ENCODE peak calls at places on chromosome 16, in seven cellular contexts. F is glutamatergic neuron; Y is activated CD4-positive, alpha-beta T cell treated with anti-CD3 and anti-CD28 coated beads, Interleukin-2, amount 50 U/mL, for 48 hours; I is A172; V is stimulated activated CD8-positive, alpha-beta memory T cell treated with anti-CD3 and anti-CD28 coated beads, Interleukin-12 subunit alpha, Interleukin-12 subunit beta, amount 100 ng/mL, for 1 hour; W is stimulated activated CD4-positive, alpha-beta T cell treated with anti-CD3 and anti-CD28 coated beads, TNF-alpha, amount 100 ng/mL, for 1 hour; L is MCF 10A. X is an unnamed sample.

GRCh38 chr16:87853411-87854052 is 15.8 kb downstream of the SLC7A5 start:
- DNase-seq in F (peak; percentile 88), L (peak; percentile 96), W (peak; percentile 68), V (peak; percentile 73), Y (peak; percentile 94), I (peak; percentile 89), X (peak; percentile 86)

GRCh38 chr16:73068546-73069401 is 20.8 kb upstream of the ZFHX3 start:
- DNase-seq in W (no peak), I (peak; percentile 85), F (no peak), Y (no peak), L (peak; percentile 86), V (no peak), X (no peak)

GRCh38 chr16:68985855-68986254 is 119.6 kb upstream of the HAS3 start:
- DNase-seq in I (no peak), W (no peak), Y (no peak), F (no peak), L (peak; percentile 84), V (no peak), X (no peak)

GRCh38 chr16:69319381-69319780 is 8.2 kb downstream of the VPS4A start:
- DNase-seq in Y (no peak), W (no peak), F (no peak), L (no peak), I (no peak), V (no peak), X (no peak)

GRCh38 chr16:75660321-75660720 is 12.7 kb downstream of the TERF2IP start:
- DNase-seq in L (no peak), V (no peak), Y (no peak), F (no peak), W (no peak), I (no peak), X (no peak)

GRCh38 chr16:2743007-2743810 is 9.2 kb upstream of the SRRM2 start:
- DNase-seq in I (no peak), Y (no peak), L (no peak), F (no peak), V (no peak), W (no peak), X (no peak)

GRCh38 chr16:31118223-31119155 is 1.0 kb downstream of the KAT8 start:
- DNase-seq in Y (no peak), I (no peak), V (no peak), W (no peak), F (no peak), L (peak; percentile 92), X (no peak)

GRCh38 chr16:62225675-62226074 is 189.4 kb upstream of the CDH8 start:
- DNase-seq in I (peak; percentile 93), F (peak; percentile 81), L (peak; percentile 81), V (no peak), W (no peak), Y (peak; percentile 56), X (no peak)

GRCh38 chr16:90040152-90041023 is 21.1 kb upstream of the DBNDD1 start:
- DNase-seq in L (no peak), Y (no peak), F (no peak), W (no peak), V (no peak), I (no peak), X (no peak)

GRCh38 chr16:77169650-77170236 is 21.2 kb upstream of the MON1B start:
- DNase-seq in F (peak; percentile 77), W (no peak), L (peak; percentile 74), Y (peak; percentile 63), V (peak; percentile 21), I (peak; percentile 33), X (no peak)

GRCh38 chr16:88759245-88759975 is 25.6 kb downstream of the PIEZO1 start:
- DNase-seq in Y (peak; percentile 59), V (no peak), F (no peak), I (peak; percentile 59), L (no peak), W (no peak), X (peak; percentile 63)

GRCh38 chr16:68902376-68903345 is 59.3 kb downstream of the TANGO6 start:
- DNase-seq in F (peak; percentile 37), W (no peak), V (no peak), Y (no peak), L (peak; percentile 81), I (peak; percentile 71), X (no peak)

GRCh38 chr16:22035094-22035675 is 27.3 kb downstream of the MOSMO start:
- DNase-seq in L (no peak), F (no peak), Y (no peak), V (no peak), W (no peak), I (no peak), X (no peak)

GRCh38 chr16:68091604-68092261 is 6.6 kb downstream of the NFATC3 start:
- DNase-seq in Y (no peak), V (no peak), F (no peak), L (peak; percentile 94), W (no peak), I (no peak), X (no peak)

GRCh38 chr16:14562691-14563491 is 67.2 kb downstream of the PARN start:
- DNase-seq in I (no peak), V (no peak), Y (no peak), W (no peak), F (no peak), L (peak; percentile 84), X (no peak)

GRCh38 chr16:12679660-12680272 is 123.9 kb downstream of the CPPED1 start:
- DNase-seq in F (no peak), Y (no peak), I (peak; percentile 81), W (no peak), L (no peak), V (no peak), X (no peak)

GRCh38 chr16:85523602-85524364 is 89.3 kb upstream of the GSE1 start:
- DNase-seq in Y (no peak), F (peak; percentile 77), V (no peak), I (peak; percentile 78), L (no peak), W (no peak), X (no peak)

GRCh38 chr16:1991588-1992474 is 2.1 kb downstream of the SYNGR3 start:
- DNase-seq in F (peak; percentile 95), W (peak; percentile 96), Y (peak; percentile 96), I (no peak), V (peak; percentile 96), L (peak; percentile 79), X (peak; percentile 97)

GRCh38 chr16:72203401-72203800 is 31.4 kb upstream of the PMFBP1 start:
- DNase-seq in F (no peak), I (peak; percentile 64), W (no peak), Y (peak; percentile 23), L (peak; percentile 55), V (no peak), X (no peak)

GRCh38 chr16:73390936-73391335 is 343.0 kb upstream of the ZFHX3 start:
- DNase-seq in V (no peak), W (no peak), Y (no peak), L (peak; percentile 71), I (peak; percentile 81), F (no peak), X (no peak)

GRCh38 chr16:21263640-21264211 is 14.4 kb downstream of the CRYM start:
- DNase-seq in F (no peak), V (no peak), W (no peak), Y (no peak), L (no peak), I (no peak), X (no peak)

GRCh38 chr16:81562926-81563325 is 118.3 kb downstream of the CMIP start:
- DNase-seq in I (no peak), Y (no peak), V (no peak), L (no peak), F (no peak), W (no peak), X (no peak)

GRCh38 chr16:73196670-73197069 is 148.7 kb upstream of the ZFHX3 start:
- DNase-seq in I (peak; percentile 69), W (no peak), F (peak; percentile 53), L (peak; percentile 85), V (no peak), Y (peak; percentile 29), X (no peak)

GRCh38 chr16:58551496-58551895 is 36.2 kb downstream of the SETD6 start:
- DNase-seq in V (no peak), W (no peak), F (no peak), Y (no peak), L (no peak), I (no peak), X (no peak)

GRCh38 chr16:53094013-53094630 is 39.3 kb downstream of the CHD9 start:
- DNase-seq in F (no peak), Y (no peak), L (peak; percentile 83), V (no peak), I (peak; percentile 93), W (no peak), X (no peak)

GRCh38 chr16:78543066-78543465 is 443.6 kb downstream of the WWOX start:
- DNase-seq in I (no peak), W (no peak), L (no peak), V (no peak), F (peak; percentile 37), Y (no peak), X (no peak)

GRCh38 chr16:5925850-5926249 is 828.3 kb upstream of the EEF2KMT start:
- DNase-seq in V (no peak), F (no peak), L (no peak), Y (no peak), W (no peak), I (no peak), X (no peak)

GRCh38 chr16:81542609-81543570 is 98.3 kb downstream of the CMIP start:
- DNase-seq in I (no peak), F (no peak), W (no peak), Y (no peak), L (no peak), V (no peak), X (no peak)

GRCh38 chr16:84044108-84044488 is 1.5 kb upstream of the SLC38A8 start:
- DNase-seq in W (no peak), F (no peak), V (no peak), I (peak; percentile 59), Y (no peak), L (peak; percentile 57), X (no peak)

GRCh38 chr16:57185446-57185944 is 344 bp downstream of the PSME3IP1 start:
- DNase-seq in F (no peak), L (peak; percentile 81), I (peak; percentile 67), V (peak; percentile 15), W (no peak), Y (peak; percentile 38), X (peak; percentile 25)

GRCh38 chr16:56558024-56558747 is 6.7 kb upstream of the MT4 start:
- DNase-seq in V (no peak), F (no peak), I (peak; percentile 97), W (no peak), Y (no peak), L (peak; percentile 93), X (no peak)